ENCODE peak calls at places on chromosome 9, in four cellular contexts. K is esophagus squamous epithelium, U is iPS DF 6.9, W is left ventricle myocardium inferior. T is an unnamed sample.
A peak's percentile ranks its signal among the peaks of the same experiment; 100 is the strongest.

GRCh38 chr9:81574399-81574798 is 114.9 kb downstream of the TLE1 start:
- DNase-seq in W (no peak), U (no peak), K (no peak), T (no peak)

GRCh38 chr9:111728617-111729366 is 65.9 kb downstream of the SHOC1 start:
- DNase-seq in W (no peak), U (no peak), K (no peak), T (no peak)

GRCh38 chr9:98781588-98782383 is 14.6 kb downstream of the ANKS6 start:
- DNase-seq in K (no peak), W (no peak), U (no peak), T (no peak)

GRCh38 chr9:113479150-113479761 is 15.7 kb downstream of the RGS3 start:
- DNase-seq in U (no peak), W (no peak), K (no peak), T (no peak)

GRCh38 chr9:130665431-130666392 is 1.3 kb downstream of the PRDM12 start:
- DNase-seq in U (no peak), W (no peak), K (no peak), T (no peak)

GRCh38 chr9:76032652-76033373 is 142.3 kb downstream of the PCSK5 start:
- DNase-seq in U (no peak), K (no peak), W (no peak), T (no peak)

GRCh38 chr9:124297553-124297905 is 39.8 kb downstream of the NEK6 start:
- DNase-seq in U (peak; percentile 35), W (peak; percentile 88), K (no peak), T (peak; percentile 85)

GRCh38 chr9:124968238-124968637 is 27.4 kb upstream of the GOLGA1 start:
- DNase-seq in U (no peak), K (no peak), W (no peak), T (no peak)

GRCh38 chr9:15308511-15308910 is 1.5 kb upstream of the TTC39B start:
- DNase-seq in W (no peak), K (no peak), U (no peak), T (no peak)

GRCh38 chr9:75826292-75826691 is 64.2 kb upstream of the PCSK5 start:
- DNase-seq in K (no peak), U (no peak), W (no peak), T (peak; percentile 48)

GRCh38 chr9:17625644-17626388 is 47.0 kb downstream of the SH3GL2 start:
- DNase-seq in W (no peak), U (no peak), K (no peak), T (no peak)

GRCh38 chr9:34782372-34782771 is 72.4 kb upstream of the CCL21 start:
- DNase-seq in K (no peak), U (no peak), W (no peak), T (no peak)

GRCh38 chr9:113222482-113222841 is 1.1 kb downstream of the SLC31A1 start:
- DNase-seq in U (no peak), W (no peak), K (no peak), T (no peak)

GRCh38 chr9:133901184-133901835 is 90.8 kb downstream of the VAV2 start:
- DNase-seq in U (no peak), K (no peak), W (no peak), T (no peak)

GRCh38 chr9:33153001-33153400 is 14.1 kb downstream of the B4GALT1 start:
- DNase-seq in K (no peak), W (no peak), U (no peak), T (no peak)
- H3K4me3 ChIP-seq in K (no peak overlapping the region), W (no peak overlapping the region), U (no peak overlapping the region), T (no peak overlapping the region)

GRCh38 chr9:27566118-27566517 is 7.2 kb downstream of the C9orf72 start:
- DNase-seq in K (no peak), U (no peak), W (no peak), T (no peak)
- H3K27ac ChIP-seq in K (no peak overlapping the region), U (no peak overlapping the region), W (no peak overlapping the region), T (no peak overlapping the region)

GRCh38 chr9:129176786-129177442 is 1.1 kb downstream of the IER5L start:
- DNase-seq in K (no peak), W (peak; percentile 42), U (no peak), T (peak; percentile 49)

GRCh38 chr9:129177791-129178578 is at the start of gene IER5L:
- DNase-seq in W (peak; percentile 95), U (no peak), K (peak; percentile 76), T (peak; percentile 99)

GRCh38 chr9:129177443-129177790 is 644 bp downstream of the IER5L start:
- DNase-seq in U (no peak), W (no peak), K (no peak), T (no peak)

GRCh38 chr9:129178983-129179382 is 922 bp upstream of the IER5L start:
- DNase-seq in W (no peak), K (no peak), U (peak; percentile 95), T (no peak)

DNA sequence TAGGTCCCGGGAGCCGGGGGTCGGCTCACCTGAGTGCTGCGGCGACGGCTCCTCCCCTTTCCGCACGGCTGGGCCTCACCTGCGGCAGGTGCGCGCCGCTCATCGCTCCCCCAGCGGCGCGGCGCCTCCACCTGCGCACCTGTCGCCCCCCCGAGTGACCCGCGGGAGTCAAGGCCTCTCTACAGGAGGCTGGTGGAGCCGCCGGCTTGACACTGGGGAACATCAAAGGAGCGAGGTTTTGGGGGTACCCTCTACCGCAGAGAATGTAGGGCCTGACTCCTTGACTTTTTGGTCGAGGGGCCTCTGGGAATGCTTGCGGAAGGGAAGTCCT is 483 bp upstream of the IER5L start:
- DNase-seq in U (no peak), W (no peak), K (no peak), T (no peak)
- H3K4me3 ChIP-seq in U (peak overlapping the region; percentile 40), W (peak overlapping the region; percentile 92), K (peak overlapping the region; percentile 83), T (peak overlapping the region; percentile 93)

DNA sequence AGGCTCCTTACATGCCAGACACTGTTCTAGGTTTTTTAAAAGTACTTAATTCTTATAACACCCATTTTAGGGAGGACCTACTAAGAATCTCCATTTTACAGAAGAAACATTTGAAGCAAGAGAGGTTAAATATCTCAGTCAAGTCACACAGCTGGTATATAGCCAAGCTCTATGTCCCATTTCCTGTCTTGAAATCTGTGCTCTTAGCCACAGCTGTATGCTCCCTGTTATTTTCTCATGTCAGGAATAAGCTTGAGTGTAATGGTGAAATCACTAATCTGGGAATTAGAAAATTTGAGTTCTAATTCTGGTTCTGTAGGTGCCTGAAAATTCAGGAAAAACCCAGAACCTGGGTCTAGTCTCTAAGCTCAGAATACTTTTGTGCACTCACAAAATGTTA is 208.7 kb downstream of the BRINP1 start:
- DNase-seq in W (no peak), K (no peak), U (no peak), T (no peak)
- H3K27ac ChIP-seq in W (no peak overlapping the region), K (no peak overlapping the region), U (no peak overlapping the region), T (no peak overlapping the region)

T was measured in testis.